ENCODE peak calls at places on chromosomes 3 and 15, in ten cellular contexts. I, Q, R, K, L, S, X, G, J and Z are unnamed samples.

GRCh38 chr3:8673083-8673737 is 28.6 kb upstream of the SSUH2 start:
- DNase-seq in R (no peak), Q (no peak), G (no peak), J (no peak), L (no peak), K (no peak), X (no peak), I (no peak), S (no peak), Z (no peak)

GRCh38 chr3:117695871-117696270 is 986.3 kb downstream of the TUSC7 start:
- DNase-seq in S (no peak), L (no peak), J (no peak), I (no peak), G (no peak), X (no peak), R (no peak), Q (no peak), K (no peak), Z (no peak)

GRCh38 chr3:160226026-160226739 is 961 bp downstream of the C3orf80 start:
- DNase-seq in L (no peak), X (peak; percentile 46), R (no peak), I (peak; percentile 68), J (no peak), Q (no peak), S (peak; percentile 3), G (no peak), K (no peak), Z (no peak)

GRCh38 chr15:82871577-82872484 is 62.4 kb downstream of the WHAMM start:
- DNase-seq in G (no peak), X (no peak), L (peak; percentile 55), K (no peak), S (no peak), R (no peak), J (no peak), I (no peak), Q (no peak), Z (no peak)

GRCh38 chr3:94862703-94863102 is 799.8 kb downstream of the NSUN3 start:
- DNase-seq in X (no peak), G (peak; percentile 5), Q (peak; percentile 48), I (no peak), L (peak; percentile 30), J (no peak), K (no peak), R (no peak), S (no peak), Z (no peak)

GRCh38 chr3:25293736-25294135 is 134.3 kb upstream of the RARB start:
- DNase-seq in J (no peak), Q (no peak), I (no peak), K (no peak), S (no peak), L (no peak), G (no peak), R (no peak), X (no peak), Z (no peak)

GRCh38 chr3:35639251-35640185 is at the start of gene ARPP21:
- DNase-seq in J (no peak), K (peak; percentile 1), G (no peak), Q (peak; percentile 23), L (no peak), I (peak; percentile 64), R (no peak), S (no peak), X (no peak), Z (peak; percentile 48)

GRCh38 chr3:173977747-173978146 is 580.2 kb downstream of the NLGN1 start:
- DNase-seq in I (no peak), G (peak; percentile 83), L (no peak), K (peak; percentile 88), R (no peak), J (no peak), S (no peak), X (no peak), Q (peak; percentile 73), Z (no peak)

GRCh38 chr3:190265795-190266194 is 56.5 kb downstream of the CLDN1 start:
- DNase-seq in Q (peak; percentile 30), L (no peak), R (no peak), K (peak; percentile 81), X (no peak), I (no peak), J (no peak), S (no peak), G (peak; percentile 82), Z (no peak)

GRCh38 chr3:82927309-82928253 is 1166.1 kb upstream of the GBE1 start:
- DNase-seq in L (no peak), G (peak; percentile 2), R (no peak), J (no peak), K (no peak), S (no peak), X (no peak), I (no peak), Q (no peak), Z (no peak)

GRCh38 chr15:63583027-63583426 is 14.2 kb upstream of the FBXL22 start:
- DNase-seq in X (no peak), R (no peak), J (no peak), I (no peak), S (no peak), L (no peak), G (peak; percentile 93), K (peak; percentile 89), Q (peak; percentile 89), Z (no peak)

GRCh38 chr3:59884409-59884808 is 834.6 kb upstream of the CFAP20DC start:
- DNase-seq in S (no peak), K (no peak), J (no peak), X (no peak), Q (no peak), L (peak; percentile 9), G (no peak), R (no peak), I (no peak), Z (no peak)

GRCh38 chr3:195256639-195257453 is 14.1 kb downstream of the XXYLT1 start:
- DNase-seq in X (no peak), J (no peak), I (no peak), R (no peak), L (no peak), K (no peak), S (no peak), Q (no peak), G (no peak), Z (peak; percentile 41)

GRCh38 chr15:52349062-52349700 is 53.6 kb upstream of the MYO5C start:
- DNase-seq in R (no peak), K (peak; percentile 82), J (no peak), L (no peak), G (peak; percentile 58), I (no peak), X (no peak), S (no peak), Q (no peak), Z (no peak)

GRCh38 chr3:64908292-64908691 is 220.5 kb upstream of the ADAMTS9 start:
- DNase-seq in K (no peak), I (no peak), J (no peak), G (no peak), Q (peak; percentile 51), X (no peak), R (no peak), L (no peak), S (no peak), Z (no peak)

GRCh38 chr15:58065445-58066041 is at the start of gene ALDH1A2:
- DNase-seq in S (peak; percentile 18), X (no peak), G (no peak), J (no peak), L (no peak), Q (no peak), R (no peak), K (no peak), I (peak; percentile 69), Z (peak; percentile 54)

GRCh38 chr3:108554913-108555571 is 34.2 kb downstream of the CIP2A start:
- DNase-seq in S (no peak), I (no peak), R (no peak), J (no peak), K (peak; percentile 36), Q (no peak), L (no peak), G (peak; percentile 45), X (no peak), Z (no peak)

GRCh38 chr3:18937574-18937973 is 210.7 kb upstream of the KCNH8 start:
- DNase-seq in Q (peak; percentile 65), J (no peak), X (no peak), G (no peak), I (no peak), L (no peak), R (no peak), K (no peak), S (no peak), Z (no peak)

GRCh38 chr3:11638669-11639402 is 4.9 kb downstream of the VGLL4 start:
- DNase-seq in J (no peak), X (no peak), L (no peak), Q (peak; percentile 34), I (peak; percentile 35), S (no peak), K (no peak), G (no peak), R (no peak), Z (no peak)

GRCh38 chr3:114659109-114660081 is 365.6 kb downstream of the TIGIT start:
- DNase-seq in R (no peak), K (no peak), Q (no peak), J (no peak), S (no peak), I (no peak), G (no peak), L (no peak), X (no peak), Z (no peak)

GRCh38 chr3:175404667-175405066 is 545.5 kb downstream of the NAALADL2 start:
- DNase-seq in L (no peak), K (peak; percentile 49), X (no peak), I (no peak), J (no peak), R (no peak), S (no peak), Q (no peak), G (no peak), Z (no peak)